ENCODE peak calls at places on chromosome X, in seven cellular contexts. One of them, this sample, is unnamed.
A peak's percentile ranks its signal among the peaks of the same experiment; 100 is the strongest.

GRCh38 chrX:24643116-24643515 is 4.0 kb downstream of the PCYT1B start:
- DNase-seq in NCI-H1436: no peak
- DNase-seq in activated CD4-positive, alpha-beta T cell treated with anti-CD3 and anti-CD28 coated beads for 4 hours: no peak
- DNase-seq in stimulated activated CD4-positive, alpha-beta T cell treated with anti-CD3 and anti-CD28 coated beads, Interleukin-2, amount 100 ng/mL, for 48 hours: no peak
- DNase-seq in RPMI7951: peak; percentile 10
- DNase-seq in activated effector memory CD4-positive, alpha-beta T cell treated with Interleukin-2 at 50 U/mL for 16 hours: no peak
- DNase-seq in NCI-H510A: no peak
- DNase-seq in this sample: no peak

GRCh38 chrX:8870411-8870810 is 69.2 kb upstream of the FAM9A start:
- DNase-seq in NCI-H1436: no peak
- DNase-seq in activated CD4-positive, alpha-beta T cell treated with anti-CD3 and anti-CD28 coated beads for 4 hours: no peak
- DNase-seq in stimulated activated CD4-positive, alpha-beta T cell treated with anti-CD3 and anti-CD28 coated beads, Interleukin-2, amount 100 ng/mL, for 48 hours: no peak
- DNase-seq in RPMI7951: no peak
- DNase-seq in activated effector memory CD4-positive, alpha-beta T cell treated with Interleukin-2 at 50 U/mL for 16 hours: no peak
- DNase-seq in NCI-H510A: no peak
- DNase-seq in this sample: no peak

GRCh38 chrX:45517090-45517973 is 316.7 kb upstream of the DIPK2B start:
- DNase-seq in NCI-H1436: no peak
- DNase-seq in activated CD4-positive, alpha-beta T cell treated with anti-CD3 and anti-CD28 coated beads for 4 hours: no peak
- DNase-seq in stimulated activated CD4-positive, alpha-beta T cell treated with anti-CD3 and anti-CD28 coated beads, Interleukin-2, amount 100 ng/mL, for 48 hours: no peak
- DNase-seq in RPMI7951: peak; percentile 88
- DNase-seq in activated effector memory CD4-positive, alpha-beta T cell treated with Interleukin-2 at 50 U/mL for 16 hours: no peak
- DNase-seq in NCI-H510A: no peak
- DNase-seq in this sample: peak; percentile 31

GRCh38 chrX:68462197-68462596 is 28.9 kb upstream of the OPHN1 start:
- DNase-seq in NCI-H1436: no peak
- DNase-seq in activated CD4-positive, alpha-beta T cell treated with anti-CD3 and anti-CD28 coated beads for 4 hours: no peak
- DNase-seq in stimulated activated CD4-positive, alpha-beta T cell treated with anti-CD3 and anti-CD28 coated beads, Interleukin-2, amount 100 ng/mL, for 48 hours: no peak
- DNase-seq in RPMI7951: peak; percentile 49
- DNase-seq in activated effector memory CD4-positive, alpha-beta T cell treated with Interleukin-2 at 50 U/mL for 16 hours: no peak
- DNase-seq in NCI-H510A: no peak
- DNase-seq in this sample: no peak

GRCh38 chrX:8235026-8235425 is 64.0 kb upstream of the VCX2 start:
- DNase-seq in NCI-H1436: no peak
- DNase-seq in activated CD4-positive, alpha-beta T cell treated with anti-CD3 and anti-CD28 coated beads for 4 hours: no peak
- DNase-seq in stimulated activated CD4-positive, alpha-beta T cell treated with anti-CD3 and anti-CD28 coated beads, Interleukin-2, amount 100 ng/mL, for 48 hours: no peak
- DNase-seq in RPMI7951: no peak
- DNase-seq in activated effector memory CD4-positive, alpha-beta T cell treated with Interleukin-2 at 50 U/mL for 16 hours: no peak
- DNase-seq in NCI-H510A: no peak
- DNase-seq in this sample: no peak

GRCh38 chrX:989959-990510 is 222.4 kb downstream of the CRLF2 start:
- DNase-seq in NCI-H1436: peak; percentile 94
- DNase-seq in activated CD4-positive, alpha-beta T cell treated with anti-CD3 and anti-CD28 coated beads for 4 hours: peak; percentile 76
- DNase-seq in stimulated activated CD4-positive, alpha-beta T cell treated with anti-CD3 and anti-CD28 coated beads, Interleukin-2, amount 100 ng/mL, for 48 hours: no peak
- DNase-seq in RPMI7951: peak; percentile 87
- DNase-seq in activated effector memory CD4-positive, alpha-beta T cell treated with Interleukin-2 at 50 U/mL for 16 hours: peak; percentile 3
- DNase-seq in NCI-H510A: peak; percentile 4
- DNase-seq in this sample: no peak

GRCh38 chrX:48468693-48469691 is 1.1 kb downstream of the SLC38A5 start:
- DNase-seq in NCI-H1436: no peak
- DNase-seq in activated CD4-positive, alpha-beta T cell treated with anti-CD3 and anti-CD28 coated beads for 4 hours: peak; percentile 43
- DNase-seq in stimulated activated CD4-positive, alpha-beta T cell treated with anti-CD3 and anti-CD28 coated beads, Interleukin-2, amount 100 ng/mL, for 48 hours: peak; percentile 25
- DNase-seq in RPMI7951: no peak
- DNase-seq in activated effector memory CD4-positive, alpha-beta T cell treated with Interleukin-2 at 50 U/mL for 16 hours: peak; percentile 32
- DNase-seq in NCI-H510A: no peak
- DNase-seq in this sample: peak; percentile 80

GRCh38 chrX:21708116-21708515 is 49.8 kb downstream of the SMPX start:
- DNase-seq in NCI-H1436: no peak
- DNase-seq in activated CD4-positive, alpha-beta T cell treated with anti-CD3 and anti-CD28 coated beads for 4 hours: no peak
- DNase-seq in stimulated activated CD4-positive, alpha-beta T cell treated with anti-CD3 and anti-CD28 coated beads, Interleukin-2, amount 100 ng/mL, for 48 hours: no peak
- DNase-seq in RPMI7951: no peak
- DNase-seq in activated effector memory CD4-positive, alpha-beta T cell treated with Interleukin-2 at 50 U/mL for 16 hours: no peak
- DNase-seq in NCI-H510A: no peak
- DNase-seq in this sample: no peak

GRCh38 chrX:14529288-14529989 is at the start of gene GLRA2:
- DNase-seq in NCI-H1436: no peak
- DNase-seq in activated CD4-positive, alpha-beta T cell treated with anti-CD3 and anti-CD28 coated beads for 4 hours: no peak
- DNase-seq in stimulated activated CD4-positive, alpha-beta T cell treated with anti-CD3 and anti-CD28 coated beads, Interleukin-2, amount 100 ng/mL, for 48 hours: no peak
- DNase-seq in RPMI7951: peak; percentile 0
- DNase-seq in activated effector memory CD4-positive, alpha-beta T cell treated with Interleukin-2 at 50 U/mL for 16 hours: no peak
- DNase-seq in NCI-H510A: no peak
- DNase-seq in this sample: peak; percentile 10

GRCh38 chrX:155819966-155820491 is 61.1 kb upstream of the VAMP7 start:
- DNase-seq in NCI-H1436: peak; percentile 77
- DNase-seq in activated CD4-positive, alpha-beta T cell treated with anti-CD3 and anti-CD28 coated beads for 4 hours: peak; percentile 34
- DNase-seq in stimulated activated CD4-positive, alpha-beta T cell treated with anti-CD3 and anti-CD28 coated beads, Interleukin-2, amount 100 ng/mL, for 48 hours: peak; percentile 4
- DNase-seq in RPMI7951: peak; percentile 78
- DNase-seq in activated effector memory CD4-positive, alpha-beta T cell treated with Interleukin-2 at 50 U/mL for 16 hours: peak; percentile 16
- DNase-seq in NCI-H510A: no peak
- DNase-seq in this sample: peak; percentile 95

GRCh38 chrX:15737957-15738685 is at the start of gene CA5B:
- DNase-seq in NCI-H1436: no peak
- DNase-seq in activated CD4-positive, alpha-beta T cell treated with anti-CD3 and anti-CD28 coated beads for 4 hours: peak; percentile 100
- DNase-seq in stimulated activated CD4-positive, alpha-beta T cell treated with anti-CD3 and anti-CD28 coated beads, Interleukin-2, amount 100 ng/mL, for 48 hours: peak; percentile 90
- DNase-seq in RPMI7951: peak; percentile 88
- DNase-seq in activated effector memory CD4-positive, alpha-beta T cell treated with Interleukin-2 at 50 U/mL for 16 hours: peak; percentile 95
- DNase-seq in NCI-H510A: no peak
- DNase-seq in this sample: peak; percentile 97

GRCh38 chrX:35289952-35290351 is 347.4 kb downstream of the FAM47B start:
- DNase-seq in NCI-H1436: no peak
- DNase-seq in activated CD4-positive, alpha-beta T cell treated with anti-CD3 and anti-CD28 coated beads for 4 hours: no peak
- DNase-seq in stimulated activated CD4-positive, alpha-beta T cell treated with anti-CD3 and anti-CD28 coated beads, Interleukin-2, amount 100 ng/mL, for 48 hours: no peak
- DNase-seq in RPMI7951: no peak
- DNase-seq in activated effector memory CD4-positive, alpha-beta T cell treated with Interleukin-2 at 50 U/mL for 16 hours: no peak
- DNase-seq in NCI-H510A: no peak
- DNase-seq in this sample: no peak

GRCh38 chrX:80876877-80877276 is 67.2 kb upstream of the BRWD3 start:
- DNase-seq in NCI-H1436: peak; percentile 9
- DNase-seq in activated CD4-positive, alpha-beta T cell treated with anti-CD3 and anti-CD28 coated beads for 4 hours: no peak
- DNase-seq in stimulated activated CD4-positive, alpha-beta T cell treated with anti-CD3 and anti-CD28 coated beads, Interleukin-2, amount 100 ng/mL, for 48 hours: no peak
- DNase-seq in RPMI7951: peak; percentile 18
- DNase-seq in activated effector memory CD4-positive, alpha-beta T cell treated with Interleukin-2 at 50 U/mL for 16 hours: no peak
- DNase-seq in NCI-H510A: no peak
- DNase-seq in this sample: peak; percentile 41

GRCh38 chrX:23845316-23845932 is 62.3 kb downstream of the APOO start:
- DNase-seq in NCI-H1436: no peak
- DNase-seq in activated CD4-positive, alpha-beta T cell treated with anti-CD3 and anti-CD28 coated beads for 4 hours: no peak
- DNase-seq in stimulated activated CD4-positive, alpha-beta T cell treated with anti-CD3 and anti-CD28 coated beads, Interleukin-2, amount 100 ng/mL, for 48 hours: no peak
- DNase-seq in RPMI7951: no peak
- DNase-seq in activated effector memory CD4-positive, alpha-beta T cell treated with Interleukin-2 at 50 U/mL for 16 hours: no peak
- DNase-seq in NCI-H510A: no peak
- DNase-seq in this sample: peak; percentile 20

GRCh38 chrX:138128025-138128671 is 562.2 kb downstream of the ZIC3 start:
- DNase-seq in NCI-H1436: peak; percentile 29
- DNase-seq in activated CD4-positive, alpha-beta T cell treated with anti-CD3 and anti-CD28 coated beads for 4 hours: peak; percentile 6
- DNase-seq in stimulated activated CD4-positive, alpha-beta T cell treated with anti-CD3 and anti-CD28 coated beads, Interleukin-2, amount 100 ng/mL, for 48 hours: no peak
- DNase-seq in RPMI7951: peak; percentile 15
- DNase-seq in activated effector memory CD4-positive, alpha-beta T cell treated with Interleukin-2 at 50 U/mL for 16 hours: no peak
- DNase-seq in NCI-H510A: no peak
- DNase-seq in this sample: peak; percentile 51

GRCh38 chrX:115900425-115900824 is 270.1 kb upstream of the AGTR2 start:
- DNase-seq in NCI-H1436: no peak
- DNase-seq in activated CD4-positive, alpha-beta T cell treated with anti-CD3 and anti-CD28 coated beads for 4 hours: no peak
- DNase-seq in stimulated activated CD4-positive, alpha-beta T cell treated with anti-CD3 and anti-CD28 coated beads, Interleukin-2, amount 100 ng/mL, for 48 hours: no peak
- DNase-seq in RPMI7951: no peak
- DNase-seq in activated effector memory CD4-positive, alpha-beta T cell treated with Interleukin-2 at 50 U/mL for 16 hours: no peak
- DNase-seq in NCI-H510A: no peak
- DNase-seq in this sample: no peak

GRCh38 chrX:150772150-150772970 is 79.2 kb downstream of the MTMR1 start:
- DNase-seq in NCI-H1436: peak; percentile 58
- DNase-seq in activated CD4-positive, alpha-beta T cell treated with anti-CD3 and anti-CD28 coated beads for 4 hours: peak; percentile 74
- DNase-seq in stimulated activated CD4-positive, alpha-beta T cell treated with anti-CD3 and anti-CD28 coated beads, Interleukin-2, amount 100 ng/mL, for 48 hours: peak; percentile 80
- DNase-seq in RPMI7951: peak; percentile 59
- DNase-seq in activated effector memory CD4-positive, alpha-beta T cell treated with Interleukin-2 at 50 U/mL for 16 hours: peak; percentile 47
- DNase-seq in NCI-H510A: peak; percentile 59
- DNase-seq in this sample: peak; percentile 87

GRCh38 chrX:114583646-114584433 is at the start of gene HTR2C:
- DNase-seq in NCI-H1436: no peak
- DNase-seq in activated CD4-positive, alpha-beta T cell treated with anti-CD3 and anti-CD28 coated beads for 4 hours: no peak
- DNase-seq in stimulated activated CD4-positive, alpha-beta T cell treated with anti-CD3 and anti-CD28 coated beads, Interleukin-2, amount 100 ng/mL, for 48 hours: no peak
- DNase-seq in RPMI7951: no peak
- DNase-seq in activated effector memory CD4-positive, alpha-beta T cell treated with Interleukin-2 at 50 U/mL for 16 hours: no peak
- DNase-seq in NCI-H510A: no peak
- DNase-seq in this sample: no peak

GRCh38 chrX:104921606-104922205 is 298.8 kb downstream of the TEX13A start:
- DNase-seq in NCI-H1436: no peak
- DNase-seq in activated CD4-positive, alpha-beta T cell treated with anti-CD3 and anti-CD28 coated beads for 4 hours: no peak
- DNase-seq in stimulated activated CD4-positive, alpha-beta T cell treated with anti-CD3 and anti-CD28 coated beads, Interleukin-2, amount 100 ng/mL, for 48 hours: no peak
- DNase-seq in RPMI7951: peak; percentile 20
- DNase-seq in activated effector memory CD4-positive, alpha-beta T cell treated with Interleukin-2 at 50 U/mL for 16 hours: no peak
- DNase-seq in NCI-H510A: no peak
- DNase-seq in this sample: no peak

GRCh38 chrX:110087485-110088356 is 84.8 kb downstream of the TMEM164 start:
- DNase-seq in NCI-H1436: no peak
- DNase-seq in activated CD4-positive, alpha-beta T cell treated with anti-CD3 and anti-CD28 coated beads for 4 hours: no peak
- DNase-seq in stimulated activated CD4-positive, alpha-beta T cell treated with anti-CD3 and anti-CD28 coated beads, Interleukin-2, amount 100 ng/mL, for 48 hours: no peak
- DNase-seq in RPMI7951: peak; percentile 90
- DNase-seq in activated effector memory CD4-positive, alpha-beta T cell treated with Interleukin-2 at 50 U/mL for 16 hours: no peak
- DNase-seq in NCI-H510A: no peak
- DNase-seq in this sample: peak; percentile 47

GRCh38 chrX:153736071-153736820 is 11.6 kb downstream of the ABCD1 start:
- DNase-seq in NCI-H1436: no peak
- DNase-seq in activated CD4-positive, alpha-beta T cell treated with anti-CD3 and anti-CD28 coated beads for 4 hours: no peak
- DNase-seq in stimulated activated CD4-positive, alpha-beta T cell treated with anti-CD3 and anti-CD28 coated beads, Interleukin-2, amount 100 ng/mL, for 48 hours: no peak
- DNase-seq in RPMI7951: no peak
- DNase-seq in activated effector memory CD4-positive, alpha-beta T cell treated with Interleukin-2 at 50 U/mL for 16 hours: no peak
- DNase-seq in NCI-H510A: no peak
- DNase-seq in this sample: no peak

GRCh38 chrX:129945131-129945530 is 37.3 kb upstream of the BCORL1 start:
- DNase-seq in NCI-H1436: no peak
- DNase-seq in activated CD4-positive, alpha-beta T cell treated with anti-CD3 and anti-CD28 coated beads for 4 hours: no peak
- DNase-seq in stimulated activated CD4-positive, alpha-beta T cell treated with anti-CD3 and anti-CD28 coated beads, Interleukin-2, amount 100 ng/mL, for 48 hours: no peak
- DNase-seq in RPMI7951: no peak
- DNase-seq in activated effector memory CD4-positive, alpha-beta T cell treated with Interleukin-2 at 50 U/mL for 16 hours: no peak
- DNase-seq in NCI-H510A: no peak
- DNase-seq in this sample: no peak

GRCh38 chrX:107429090-107429489 is 20.4 kb upstream of the FRMPD3 start:
- DNase-seq in NCI-H1436: peak; percentile 9
- DNase-seq in activated CD4-positive, alpha-beta T cell treated with anti-CD3 and anti-CD28 coated beads for 4 hours: peak; percentile 14
- DNase-seq in stimulated activated CD4-positive, alpha-beta T cell treated with anti-CD3 and anti-CD28 coated beads, Interleukin-2, amount 100 ng/mL, for 48 hours: no peak
- DNase-seq in RPMI7951: peak; percentile 21
- DNase-seq in activated effector memory CD4-positive, alpha-beta T cell treated with Interleukin-2 at 50 U/mL for 16 hours: no peak
- DNase-seq in NCI-H510A: no peak
- DNase-seq in this sample: peak; percentile 51

GRCh38 chrX:135114392-135114791 is 5.9 kb downstream of the ETDB start:
- DNase-seq in NCI-H1436: no peak
- DNase-seq in activated CD4-positive, alpha-beta T cell treated with anti-CD3 and anti-CD28 coated beads for 4 hours: no peak
- DNase-seq in stimulated activated CD4-positive, alpha-beta T cell treated with anti-CD3 and anti-CD28 coated beads, Interleukin-2, amount 100 ng/mL, for 48 hours: no peak
- DNase-seq in RPMI7951: no peak
- DNase-seq in activated effector memory CD4-positive, alpha-beta T cell treated with Interleukin-2 at 50 U/mL for 16 hours: no peak
- DNase-seq in NCI-H510A: no peak
- DNase-seq in this sample: peak; percentile 39

GRCh38 chrX:9522756-9523155 is 57.9 kb downstream of the TBL1X start:
- DNase-seq in NCI-H1436: no peak
- DNase-seq in activated CD4-positive, alpha-beta T cell treated with anti-CD3 and anti-CD28 coated beads for 4 hours: no peak
- DNase-seq in stimulated activated CD4-positive, alpha-beta T cell treated with anti-CD3 and anti-CD28 coated beads, Interleukin-2, amount 100 ng/mL, for 48 hours: no peak
- DNase-seq in RPMI7951: no peak
- DNase-seq in activated effector memory CD4-positive, alpha-beta T cell treated with Interleukin-2 at 50 U/mL for 16 hours: no peak
- DNase-seq in NCI-H510A: no peak
- DNase-seq in this sample: no peak

GRCh38 chrX:129808163-129808828 is 28.5 kb downstream of the SASH3 start:
- DNase-seq in NCI-H1436: no peak
- DNase-seq in activated CD4-positive, alpha-beta T cell treated with anti-CD3 and anti-CD28 coated beads for 4 hours: no peak
- DNase-seq in stimulated activated CD4-positive, alpha-beta T cell treated with anti-CD3 and anti-CD28 coated beads, Interleukin-2, amount 100 ng/mL, for 48 hours: no peak
- DNase-seq in RPMI7951: no peak
- DNase-seq in activated effector memory CD4-positive, alpha-beta T cell treated with Interleukin-2 at 50 U/mL for 16 hours: no peak
- DNase-seq in NCI-H510A: no peak
- DNase-seq in this sample: no peak

GRCh38 chrX:108892501-108892900 is 156.1 kb upstream of the IRS4 start:
- DNase-seq in NCI-H1436: no peak
- DNase-seq in activated CD4-positive, alpha-beta T cell treated with anti-CD3 and anti-CD28 coated beads for 4 hours: no peak
- DNase-seq in stimulated activated CD4-positive, alpha-beta T cell treated with anti-CD3 and anti-CD28 coated beads, Interleukin-2, amount 100 ng/mL, for 48 hours: no peak
- DNase-seq in RPMI7951: no peak
- DNase-seq in activated effector memory CD4-positive, alpha-beta T cell treated with Interleukin-2 at 50 U/mL for 16 hours: no peak
- DNase-seq in NCI-H510A: no peak
- DNase-seq in this sample: no peak

GRCh38 chrX:9456250-9457074 is 8.4 kb upstream of the TBL1X start:
- DNase-seq in NCI-H1436: no peak
- DNase-seq in activated CD4-positive, alpha-beta T cell treated with anti-CD3 and anti-CD28 coated beads for 4 hours: peak; percentile 12
- DNase-seq in stimulated activated CD4-positive, alpha-beta T cell treated with anti-CD3 and anti-CD28 coated beads, Interleukin-2, amount 100 ng/mL, for 48 hours: no peak
- DNase-seq in RPMI7951: no peak
- DNase-seq in activated effector memory CD4-positive, alpha-beta T cell treated with Interleukin-2 at 50 U/mL for 16 hours: no peak
- DNase-seq in NCI-H510A: no peak
- DNase-seq in this sample: peak; percentile 58

This sample was measured in KBM-7.